ENCODE peak calls at places on chromosomes 6 and 20, in four cellular contexts. H is GM23248, V is PC-3, B is neural progenitor cell. S is an unnamed sample.

GRCh38 chr6:142605922-142606321 is 304.1 kb downstream of the ADGRG6 start:
- DNase-seq in H (peak), V (no peak), B (no peak), S (no peak)

GRCh38 chr20:25600632-25601031 is 15.3 kb upstream of the NINL start:
- DNase-seq in H (no peak), V (no peak), B (no peak), S (no peak)

GRCh38 chr6:129031051-129031599 is 148.2 kb downstream of the LAMA2 start:
- DNase-seq in H (peak), V (peak), B (no peak), S (no peak)

GRCh38 chr6:42916288-42916687 is 435 bp downstream of the PTCRA start:
- DNase-seq in H (no peak), V (no peak), B (no peak), S (no peak)

GRCh38 chr6:129432738-129433137 is 277.2 kb downstream of the ARHGAP18 start:
- DNase-seq in H (peak), V (peak), B (no peak), S (no peak)

GRCh38 chr6:36683145-36683655 is 4.7 kb downstream of the CDKN1A start:
- DNase-seq in H (no peak), V (peak), B (no peak), S (no peak)

GRCh38 chr6:134177753-134178229 is 125.4 kb upstream of the SLC2A12 start:
- DNase-seq in H (peak), V (no peak), B (no peak), S (no peak)

GRCh38 chr20:47784599-47785320 is 521 bp downstream of the SULF2 start:
- DNase-seq in H (peak), V (peak), B (peak), S (no peak)

GRCh38 chr6:13307508-13307995 is 20.8 kb downstream of the TBC1D7 start:
- DNase-seq in H (peak), V (no peak), B (no peak), S (no peak)

GRCh38 chr6:26087284-26088115 is at the start of gene HFE:
- DNase-seq in H (peak), V (no peak), B (peak), S (peak)

GRCh38 chr6:3749390-3749978 is 2.0 kb downstream of the PXDC1 start:
- DNase-seq in H (no peak), V (peak), B (no peak), S (no peak)
- H3K9ac ChIP-seq in H (peak), V (peak), B (no peak), S (no peak)

GRCh38 chr6:105985816-105986632 is 100.1 kb upstream of the PRDM1 start:
- DNase-seq in H (no peak), V (no peak), B (peak), S (no peak)
- H3K9ac ChIP-seq in H (no peak), V (no peak), B (no peak), S (no peak)

GRCh38 chr6:46015119-46015968 is at the start of gene CLIC5:
- DNase-seq in H (no peak), V (no peak), B (peak), S (no peak)
- H3K9ac ChIP-seq in H (no peak), V (no peak), B (no peak), S (no peak)

GRCh38 chr20:63243604-63244247 is 8.0 kb downstream of the BIRC7 start:
- DNase-seq in H (no peak), V (no peak), B (no peak), S (no peak)

GRCh38 chr20:63247678-63248228 is 6.5 kb downstream of the NKAIN4 start:
- DNase-seq in H (no peak), V (no peak), B (no peak), S (no peak)

GRCh38 chr20:63244468-63244867 is 8.8 kb downstream of the BIRC7 start:
- DNase-seq in H (no peak), V (no peak), B (no peak), S (no peak)

GRCh38 chr20:63248835-63249591 is 5.2 kb downstream of the NKAIN4 start:
- DNase-seq in H (no peak), V (peak), B (no peak), S (no peak)

DNA sequence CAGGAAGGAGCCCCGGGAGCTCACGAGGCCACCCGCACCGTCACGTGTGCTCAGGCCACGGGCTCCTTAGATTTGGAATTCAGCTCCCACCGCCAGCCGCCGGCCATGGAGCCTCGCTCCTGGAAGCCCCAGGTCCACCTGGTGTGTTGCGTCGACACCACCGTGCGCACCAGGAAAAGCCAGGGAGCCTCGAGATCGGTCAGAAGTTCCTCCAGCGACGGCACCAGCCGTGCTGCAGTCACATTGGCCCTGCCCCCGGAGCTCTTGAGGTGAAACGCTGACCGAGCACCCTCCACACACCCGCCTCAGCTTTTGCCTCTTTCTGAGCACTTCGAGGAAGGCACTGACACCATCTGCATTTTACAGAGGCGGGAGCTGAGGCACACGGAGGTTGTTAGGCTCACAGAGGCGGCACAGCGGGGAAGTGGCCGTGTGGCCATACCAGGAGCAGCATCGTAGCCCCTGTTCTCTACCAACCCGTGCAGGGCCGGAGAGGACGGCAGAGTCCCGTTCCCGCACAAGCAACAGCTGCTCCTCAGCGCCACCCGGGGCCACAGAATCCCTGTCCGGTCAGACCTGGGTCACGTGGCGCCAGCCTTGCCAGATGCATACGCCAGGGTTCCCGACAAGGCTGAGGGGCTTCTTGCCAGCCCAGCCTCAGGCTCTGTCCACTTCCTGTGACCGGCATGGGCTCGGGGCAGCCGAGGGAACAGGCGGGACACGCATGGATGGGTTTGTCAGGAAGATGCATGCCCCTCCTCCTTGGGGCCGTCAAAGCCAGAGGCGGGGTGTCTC is 7.6 kb downstream of the NKAIN4 start:
- DNase-seq in H (peak), V (peak), B (no peak), S (no peak)
- H3K9ac ChIP-seq in H (no peak), V (no peak), B (no peak), S (no peak)

GRCh38 chr6:28383235-28384142 is 16.1 kb downstream of the ZSCAN12 start:
- DNase-seq in H (peak), V (peak), B (peak), S (peak)
- H3K9ac ChIP-seq in H (peak), V (peak), B (no peak), S (no peak)

DNA sequence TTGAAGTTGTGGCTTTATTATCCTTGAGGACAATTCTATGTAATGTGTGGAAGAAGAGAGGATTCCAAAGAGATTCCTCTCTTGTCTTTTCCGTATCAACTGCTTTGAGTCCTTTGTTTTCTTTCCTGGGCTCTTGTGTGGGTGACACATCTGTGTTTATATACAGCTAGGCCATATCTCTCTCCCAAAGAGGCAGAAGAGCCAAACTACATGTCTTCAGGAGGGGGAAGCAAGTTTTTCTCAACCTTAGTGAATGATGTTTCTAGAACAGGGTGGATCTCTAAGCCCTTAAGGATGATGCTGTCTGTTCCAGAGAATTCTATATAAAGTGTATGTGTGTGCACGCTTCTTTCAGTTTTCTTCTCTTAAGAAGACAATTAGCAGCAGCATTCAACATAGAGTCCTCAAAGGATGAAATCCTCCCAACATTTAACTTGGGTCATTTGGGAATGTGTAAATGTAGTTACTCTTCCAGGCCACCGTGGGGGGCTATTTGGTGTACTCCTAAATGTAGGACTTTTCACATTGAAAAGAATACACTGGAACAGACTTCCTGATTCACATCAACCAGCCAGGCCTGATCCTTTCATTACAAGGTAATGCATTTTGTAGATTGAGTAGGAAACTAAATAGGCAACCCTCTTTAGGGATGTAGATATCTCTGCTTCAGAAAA is 92.8 kb upstream of the EEF1E1 start:
- DNase-seq in H (peak), V (no peak), B (peak), S (no peak)
- H3K9ac ChIP-seq in H (no peak), V (no peak), B (no peak), S (no peak)